ENCODE peak calls at places on chromosomes 1 and 21, in seven cellular contexts. P, K, D, H, E, A and C are unnamed samples.

GRCh38 chr1:68120136-68120791 is 69.8 kb upstream of the DIRAS3 start:
- DNase-seq in P (peak), K (peak), D (peak), H (peak), E (peak), A (no peak), C (peak)

GRCh38 chr1:84758968-84759491 is 68.8 kb upstream of the SSX2IP start:
- DNase-seq in P (no peak), K (no peak), D (no peak), H (no peak), E (no peak), A (no peak), C (no peak)

GRCh38 chr1:6475381-6476133 is 9.6 kb upstream of the TNFRSF25 start:
- DNase-seq in P (no peak), K (peak), D (no peak), H (no peak), E (peak), A (no peak), C (peak)

GRCh38 chr1:2493691-2494322 is 17.7 kb downstream of the PLCH2 start:
- DNase-seq in P (no peak), K (no peak), D (no peak), H (no peak), E (no peak), A (no peak), C (no peak)

GRCh38 chr1:205298191-205298994 is 23.2 kb downstream of the NUAK2 start:
- DNase-seq in P (peak), K (no peak), D (no peak), H (peak), E (no peak), A (no peak), C (no peak)

GRCh38 chr1:64042331-64043100 is 160.9 kb upstream of the UBE2U start:
- DNase-seq in P (no peak), K (no peak), D (no peak), H (no peak), E (no peak), A (no peak), C (no peak)

GRCh38 chr1:9410737-9411297 is 118.1 kb downstream of the SPSB1 start:
- DNase-seq in P (peak), K (no peak), D (peak), H (peak), E (peak), A (no peak), C (peak)

GRCh38 chr1:111943056-111943455 is 46.4 kb downstream of the KCND3 start:
- DNase-seq in P (no peak), K (no peak), D (no peak), H (no peak), E (no peak), A (no peak), C (no peak)

GRCh38 chr1:155193275-155193990 is 14.3 kb downstream of the THBS3 start:
- DNase-seq in P (peak), K (peak), D (no peak), H (peak), E (peak), A (no peak), C (peak)

GRCh38 chr21:35529141-35529863 is 480.2 kb upstream of the RUNX1 start:
- DNase-seq in P (no peak), K (no peak), D (no peak), H (no peak), E (no peak), A (no peak), C (no peak)

GRCh38 chr1:241411056-241411775 is 54.2 kb upstream of the RGS7 start:
- DNase-seq in P (no peak), K (no peak), D (no peak), H (no peak), E (no peak), A (no peak), C (no peak)

GRCh38 chr1:55334140-55334539 is 119.0 kb upstream of the USP24 start:
- DNase-seq in P (no peak), K (no peak), D (no peak), H (no peak), E (no peak), A (no peak), C (no peak)

GRCh38 chr1:158169105-158169504 is 11.6 kb upstream of the CD1D start:
- DNase-seq in P (no peak), K (no peak), D (no peak), H (no peak), E (no peak), A (no peak), C (no peak)

GRCh38 chr1:154434346-154435075 is 29.4 kb downstream of the IL6R start:
- DNase-seq in P (no peak), K (no peak), D (no peak), H (no peak), E (no peak), A (no peak), C (no peak)

GRCh38 chr1:47738560-47739182 is 258.5 kb downstream of the TRABD2B start:
- DNase-seq in P (peak), K (peak), D (no peak), H (no peak), E (peak), A (no peak), C (peak)

GRCh38 chr1:182253319-182253718 is 138.3 kb downstream of the GLUL start:
- DNase-seq in P (no peak), K (no peak), D (no peak), H (no peak), E (no peak), A (no peak), C (no peak)

GRCh38 chr1:111649648-111650047 is 30.1 kb downstream of the RAP1A start:
- DNase-seq in P (no peak), K (no peak), D (no peak), H (no peak), E (no peak), A (no peak), C (peak)

GRCh38 chr21:43585924-43586411 is 73.3 kb downstream of the HSF2BP start:
- DNase-seq in P (peak), K (no peak), D (no peak), H (peak), E (no peak), A (no peak), C (peak)

GRCh38 chr1:59195151-59195550 is 101.7 kb upstream of the FGGY start:
- DNase-seq in P (no peak), K (no peak), D (no peak), H (no peak), E (no peak), A (no peak), C (no peak)

GRCh38 chr1:18939398-18940302 is 16.8 kb downstream of the IFFO2 start:
- DNase-seq in P (no peak), K (no peak), D (no peak), H (no peak), E (no peak), A (no peak), C (peak)

GRCh38 chr1:246462986-246463385 is 44.1 kb downstream of the SMYD3 start:
- DNase-seq in P (no peak), K (no peak), D (no peak), H (no peak), E (no peak), A (no peak), C (no peak)

GRCh38 chr21:46129846-46130651 is 25.3 kb downstream of the FTCD start:
- DNase-seq in P (no peak), K (no peak), D (no peak), H (no peak), E (no peak), A (no peak), C (no peak)

GRCh38 chr1:13965770-13966398 is 265.9 kb downstream of the PRDM2 start:
- DNase-seq in P (peak), K (peak), D (no peak), H (peak), E (peak), A (peak), C (peak)

GRCh38 chr1:156860639-156861423 is at the start of gene NTRK1:
- DNase-seq in P (no peak), K (peak), D (no peak), H (no peak), E (peak), A (no peak), C (peak)

GRCh38 chr1:156858555-156858956 is 361 bp downstream of the INSRR start:
- DNase-seq in P (no peak), K (peak), D (no peak), H (no peak), E (peak), A (no peak), C (no peak)

GRCh38 chr1:156858959-156859522 is at the start of gene INSRR:
- DNase-seq in P (no peak), K (peak), D (no peak), H (no peak), E (peak), A (no peak), C (no peak)

GRCh38 chr1:156860113-156860638 is 489 bp upstream of the NTRK1 start:
- DNase-seq in P (no peak), K (peak), D (no peak), H (peak), E (peak), A (no peak), C (peak)

DNA sequence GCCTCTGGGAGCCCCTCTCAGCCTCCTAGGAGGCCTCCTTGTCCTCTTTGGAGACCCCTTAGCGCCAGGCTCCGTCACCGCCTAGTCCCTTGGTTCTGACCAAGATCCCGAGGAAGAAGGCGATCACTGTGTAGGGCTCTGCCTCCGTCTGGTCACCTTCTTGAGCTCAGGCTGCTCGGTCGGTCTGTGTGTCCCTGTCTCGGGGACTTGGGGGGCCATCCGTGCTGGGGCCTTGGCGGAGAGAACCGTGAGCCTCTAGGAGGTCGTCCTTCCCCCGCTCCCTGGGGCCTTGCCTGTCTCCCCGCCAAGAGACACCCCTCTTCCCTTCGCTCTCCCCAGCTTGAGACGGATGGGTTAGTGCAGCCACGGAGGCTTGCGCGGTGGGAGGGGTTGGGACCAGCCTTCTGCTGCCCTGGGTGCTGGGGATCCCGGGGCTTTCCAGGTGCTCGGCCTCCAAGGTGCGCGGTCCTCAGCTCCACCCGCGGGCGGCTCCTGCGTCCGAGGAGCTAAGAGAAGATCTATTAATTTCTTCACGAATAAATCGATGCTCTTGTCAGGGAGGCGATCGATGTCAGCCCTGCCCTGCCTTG is 701 bp upstream of the INSRR start:
- DNase-seq in P (no peak), K (no peak), D (no peak), H (no peak), E (peak), A (no peak), C (peak)
- TF ChIP-seq JUND in P (no peak), K (no peak), D (no peak), H (no peak), E (no peak), A (no peak), C (no peak)

DNA sequence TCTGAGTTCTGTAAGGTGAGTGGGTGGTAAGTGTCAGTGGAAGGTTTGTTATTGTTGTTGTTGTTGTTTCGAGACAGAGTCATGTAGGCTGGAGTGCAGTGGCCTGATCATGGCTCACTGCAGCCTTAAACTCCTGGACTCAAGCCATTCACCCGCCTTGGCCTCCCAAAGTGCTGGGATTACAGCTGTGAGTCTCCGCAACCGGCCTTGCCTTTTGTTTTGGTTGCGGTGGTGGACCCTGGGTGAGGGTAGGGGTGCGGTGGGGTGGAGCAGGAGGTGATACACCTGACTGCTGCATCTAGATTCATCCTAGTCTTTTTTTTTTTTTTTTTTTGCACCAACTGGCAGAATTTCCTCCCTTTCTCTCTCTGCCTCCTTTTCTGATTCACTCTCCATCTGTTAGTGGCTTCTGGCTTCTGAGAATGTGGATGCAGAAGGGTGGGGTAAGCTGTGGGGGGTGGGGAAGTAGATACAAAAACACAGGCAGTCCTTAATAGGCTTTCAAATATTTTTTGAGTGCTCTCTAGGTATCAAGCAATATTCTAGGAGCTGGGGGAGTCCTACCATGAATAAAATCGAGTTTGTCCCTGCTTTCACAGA is 4.6 kb upstream of the GMEB1 start:
- DNase-seq in P (no peak), K (no peak), D (no peak), H (no peak), E (no peak), A (no peak), C (no peak)
- TF ChIP-seq JUND in P (no peak), K (no peak), D (no peak), H (no peak), E (no peak), A (no peak), C (no peak)

DNA sequence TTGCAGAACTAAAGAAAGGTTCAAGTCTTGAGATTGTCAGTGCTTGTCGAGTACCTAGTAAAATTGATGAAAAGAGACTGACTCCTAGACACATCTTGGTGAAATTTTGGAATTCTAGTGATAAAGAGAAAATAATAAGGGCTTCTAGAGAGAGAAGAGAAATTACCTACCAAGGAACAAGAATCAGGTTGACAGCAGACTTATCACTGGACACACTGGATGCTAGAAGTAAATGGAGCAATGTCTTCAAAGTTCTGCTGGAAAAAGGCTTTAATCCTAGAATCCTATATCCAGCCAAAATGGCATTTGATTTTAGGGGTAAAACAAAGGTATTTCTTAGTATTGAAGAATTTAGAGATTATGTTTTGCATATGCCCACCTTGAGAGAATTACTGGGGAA is 16.3 kb downstream of the L1TD1 start:
- DNase-seq in P (no peak), K (no peak), D (no peak), H (no peak), E (no peak), A (no peak), C (no peak)
- TF ChIP-seq JUND in P (no peak), K (no peak), D (no peak), H (no peak), E (no peak), A (no peak), C (no peak)

DNA sequence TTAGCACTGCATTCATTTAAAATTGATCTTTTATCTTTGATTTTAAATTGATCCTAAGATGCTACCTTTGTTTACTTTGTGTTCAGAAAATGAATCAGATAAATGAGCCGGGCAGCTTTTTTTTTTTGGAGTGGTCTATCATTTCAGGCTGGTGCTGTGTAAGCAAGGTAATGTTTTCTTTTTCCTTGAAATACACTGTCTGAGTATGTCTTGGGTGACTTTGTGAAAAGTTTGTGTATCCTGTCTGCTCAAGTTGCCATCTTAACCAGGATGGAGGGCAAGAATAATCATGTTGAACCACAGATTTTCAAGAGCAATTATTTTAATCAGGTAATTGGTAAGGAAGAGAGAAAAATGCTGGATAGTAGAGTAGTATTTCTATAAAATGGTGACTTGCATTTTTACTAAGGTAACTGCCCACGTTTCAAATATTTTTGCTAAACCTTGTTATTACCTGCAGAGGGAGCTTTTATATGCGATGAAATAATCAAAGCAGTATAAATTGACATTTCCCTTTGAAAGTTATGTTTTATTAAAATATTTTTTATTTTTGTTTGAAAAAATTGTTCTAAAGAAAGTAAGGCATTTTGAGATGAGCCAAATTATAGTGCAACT is 11.1 kb downstream of the ADGRL2 start:
- DNase-seq in P (no peak), K (no peak), D (no peak), H (peak), E (no peak), A (no peak), C (no peak)
- TF ChIP-seq JUND in P (no peak), K (no peak), D (no peak), H (no peak), E (no peak), A (no peak), C (no peak)

DNA sequence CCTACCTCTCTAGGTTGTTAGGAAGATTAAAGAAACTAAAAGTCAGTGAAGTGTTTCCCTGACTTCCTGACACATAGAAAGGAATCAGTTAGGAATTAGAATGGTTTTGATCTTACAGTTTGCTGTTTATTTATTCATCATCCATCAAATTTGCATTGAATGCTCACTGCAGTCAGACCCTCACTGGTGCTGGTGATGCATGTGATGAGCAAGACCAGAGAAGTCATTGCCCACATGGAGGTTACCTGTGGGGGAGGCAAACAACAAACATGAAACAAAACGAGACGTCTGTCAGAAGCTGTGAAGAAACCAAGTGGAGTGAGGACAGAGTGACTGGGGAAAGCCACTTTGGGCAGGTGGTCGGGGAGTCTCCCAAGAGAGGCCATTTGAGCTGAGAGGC is 6.4 kb downstream of the CTPS1 start:
- DNase-seq in P (no peak), K (no peak), D (no peak), H (no peak), E (no peak), A (no peak), C (no peak)
- TF ChIP-seq JUND in P (no peak), K (no peak), D (no peak), H (no peak), E (no peak), A (no peak), C (no peak)

GRCh38 chr1:216961516-216961915 is 238.3 kb upstream of the ESRRG start:
- DNase-seq in P (no peak), K (no peak), D (no peak), H (no peak), E (no peak), A (no peak), C (peak)
- TF ChIP-seq JUND in P (no peak), K (no peak), D (no peak), H (no peak), E (no peak), A (no peak), C (no peak)

GRCh38 chr1:184146202-184146601 is 94.7 kb downstream of the TSEN15 start:
- DNase-seq in P (no peak), K (no peak), D (no peak), H (no peak), E (no peak), A (no peak), C (no peak)

GRCh38 chr1:184141481-184141880 is 90.0 kb downstream of the TSEN15 start:
- DNase-seq in P (no peak), K (no peak), D (no peak), H (no peak), E (no peak), A (no peak), C (no peak)

GRCh38 chr1:184150776-184151531 is 99.4 kb downstream of the TSEN15 start:
- DNase-seq in P (no peak), K (no peak), D (no peak), H (no peak), E (no peak), A (no peak), C (no peak)

GRCh38 chr1:184143449-184143848 is 91.9 kb downstream of the TSEN15 start:
- DNase-seq in P (no peak), K (no peak), D (no peak), H (no peak), E (no peak), A (no peak), C (peak)

DNA sequence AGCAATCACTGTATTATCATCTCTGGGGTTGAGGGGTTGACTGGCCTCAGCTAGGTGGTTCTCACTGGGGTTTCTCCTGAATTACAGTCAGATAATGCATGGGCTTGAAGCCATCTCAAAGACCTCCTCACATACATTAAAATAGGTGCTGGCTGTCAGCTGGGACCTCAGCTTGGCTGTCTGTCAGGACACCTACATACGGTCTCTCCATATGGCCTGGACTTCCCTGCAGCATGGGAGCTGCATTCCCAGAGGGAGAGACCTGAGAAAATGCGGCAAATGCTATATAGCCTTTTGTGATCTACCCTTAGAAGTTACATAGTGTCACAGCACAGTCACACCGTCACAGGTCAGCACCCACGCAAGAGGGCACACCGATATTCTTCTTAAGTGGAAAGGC is 93.6 kb downstream of the TSEN15 start:
- DNase-seq in P (no peak), K (no peak), D (no peak), H (no peak), E (no peak), A (no peak), C (no peak)
- TF ChIP-seq JUND in P (no peak), K (no peak), D (no peak), H (no peak), E (no peak), A (no peak), C (no peak)

GRCh38 chr1:26882696-26883095 is 7.4 kb downstream of the GPN2 start:
- DNase-seq in P (no peak), K (no peak), D (no peak), H (no peak), E (no peak), A (no peak), C (no peak)

GRCh38 chr1:26889580-26890466 is at the start of gene GPN2:
- DNase-seq in P (peak), K (peak), D (peak), H (peak), E (peak), A (no peak), C (peak)

GRCh38 chr1:26890467-26890796 is 349 bp upstream of the GPN2 start:
- DNase-seq in P (no peak), K (no peak), D (no peak), H (no peak), E (no peak), A (no peak), C (no peak)

GRCh38 chr1:26887125-26887524 is 3.0 kb downstream of the GPN2 start:
- DNase-seq in P (no peak), K (no peak), D (no peak), H (no peak), E (peak), A (no peak), C (peak)
- TF ChIP-seq JUND in P (no peak), K (no peak), D (no peak), H (no peak), E (no peak), A (no peak), C (no peak)

GRCh38 chr1:228748431-228748830 is 13.2 kb downstream of the RHOU start:
- DNase-seq in P (no peak), K (no peak), D (no peak), H (no peak), E (no peak), A (no peak), C (no peak)
- TF ChIP-seq JUND in P (no peak), K (no peak), D (no peak), H (no peak), E (no peak), A (no peak), C (no peak)